ENCODE peak calls at places on chromosome X, in five cellular contexts. E is A549, Y is hippocampal formation, X is GM04503, P is NCI-H1105. F is an unnamed sample.

GRCh38 chrX:154320406-154320805 is 24.8 kb downstream of the TKTL1 start:
- DNase-seq in E (no peak), Y (no peak), X (no peak), P (no peak), F (no peak)

GRCh38 chrX:7147431-7147977 is at the start of gene STS:
- DNase-seq in E (no peak), Y (peak; percentile 7), X (no peak), P (no peak), F (peak; percentile 46)

GRCh38 chrX:70219938-70220764 is 14.3 kb upstream of the AWAT1 start:
- DNase-seq in E (peak; percentile 64), Y (no peak), X (peak; percentile 5), P (no peak), F (no peak)

GRCh38 chrX:97685753-97686152 is 802.0 kb downstream of the RPA4 start:
- DNase-seq in E (peak; percentile 9), Y (no peak), X (no peak), P (peak; percentile 35), F (peak; percentile 59)

GRCh38 chrX:143027262-143027661 is 1.5 kb downstream of the SPANXN4 start:
- DNase-seq in E (no peak), Y (no peak), X (no peak), P (no peak), F (no peak)

GRCh38 chrX:72086995-72087394 is 44.7 kb downstream of the RTL5 start:
- DNase-seq in E (no peak), Y (no peak), X (no peak), P (no peak), F (no peak)

GRCh38 chrX:124307253-124307907 is 25.1 kb upstream of the TEX13D start:
- DNase-seq in E (no peak), Y (no peak), X (no peak), P (no peak), F (no peak)

GRCh38 chrX:40504801-40505605 is 75.8 kb upstream of the ATP6AP2 start:
- DNase-seq in E (no peak), Y (no peak), X (peak; percentile 67), P (no peak), F (peak; percentile 84)

GRCh38 chrX:76183289-76184057 is 10.6 kb downstream of the PBDC1 start:
- DNase-seq in E (no peak), Y (no peak), X (no peak), P (no peak), F (peak; percentile 67)

GRCh38 chrX:10854594-10854993 is 234.2 kb upstream of the MID1 start:
- DNase-seq in E (no peak), Y (no peak), X (no peak), P (no peak), F (no peak)

GRCh38 chrX:85922821-85923220 is 124.5 kb downstream of the CHM start:
- DNase-seq in E (no peak), Y (no peak), X (peak; percentile 47), P (no peak), F (no peak)

GRCh38 chrX:154021131-154021611 is 1.5 kb upstream of the IRAK1 start:
- DNase-seq in E (no peak), Y (no peak), X (no peak), P (no peak), F (peak; percentile 64)